ENCODE peak calls at places on chromosomes 3 and 15, in five cellular contexts. E is left cardiac atrium; V is glutamatergic neuron; M is WERI-Rb-1; J is activated naive CD4-positive, alpha-beta T cell treated with Interleukin-2 at 50 U/mL for 16 hours. I is an unnamed sample.

GRCh38 chr3:42190701-42191442 is 75.1 kb downstream of the CCK start:
- DNase-seq in E (peak; percentile 49), V (peak; percentile 80), M (peak; percentile 75), J (peak; percentile 65), I (peak; percentile 2)

GRCh38 chr15:39692464-39693327 is 89.9 kb downstream of the FSIP1 start:
- DNase-seq in E (no peak), V (peak; percentile 22), M (peak; percentile 48), J (no peak), I (peak; percentile 42)

GRCh38 chr3:11379238-11379823 is 107.1 kb downstream of the ATG7 start:
- DNase-seq in E (no peak), V (no peak), M (no peak), J (no peak), I (peak; percentile 30)

GRCh38 chr3:157239082-157239704 is 79.2 kb upstream of the CCNL1 start:
- DNase-seq in E (peak; percentile 69), V (peak; percentile 78), M (peak; percentile 78), J (peak; percentile 76), I (peak; percentile 6)

GRCh38 chr3:146223401-146224373 is 27.2 kb downstream of the PLSCR4 start:
- DNase-seq in E (no peak), V (no peak), M (no peak), J (no peak), I (no peak)

GRCh38 chr15:70259030-70259424 is 161.3 kb upstream of the TLE3 start:
- DNase-seq in E (peak; percentile 76), V (peak; percentile 68), M (no peak), J (peak; percentile 40), I (no peak)

GRCh38 chr3:101039285-101039684 is 46.1 kb upstream of the ABI3BP start:
- DNase-seq in E (no peak), V (no peak), M (no peak), J (no peak), I (peak; percentile 1)

GRCh38 chr3:63912768-63913588 is 795 bp upstream of the SCAANT1 start:
- DNase-seq in E (peak; percentile 67), V (peak; percentile 39), M (no peak), J (peak; percentile 61), I (no peak)

GRCh38 chr3:146577662-146578061 is 27.5 kb downstream of the PLSCR5 start:
- DNase-seq in E (no peak), V (no peak), M (peak; percentile 18), J (peak; percentile 10), I (peak; percentile 6)

GRCh38 chr3:58536501-58537411 is at the start of gene ACOX2:
- DNase-seq in E (peak; percentile 83), V (no peak), M (no peak), J (no peak), I (peak; percentile 56)

GRCh38 chr15:87349181-87349580 is 907.4 kb downstream of the NTRK3 start:
- DNase-seq in E (no peak), V (no peak), M (no peak), J (no peak), I (no peak)

GRCh38 chr15:73017987-73018386 is 34.3 kb upstream of the NEO1 start:
- DNase-seq in E (no peak), V (no peak), M (no peak), J (no peak), I (no peak)

GRCh38 chr3:192467230-192468186 is 259.8 kb downstream of the FGF12 start:
- DNase-seq in E (peak; percentile 46), V (peak; percentile 63), M (peak; percentile 18), J (peak; percentile 44), I (peak; percentile 58)

GRCh38 chr3:42066516-42067181 is 24.5 kb upstream of the TRAK1 start:
- DNase-seq in E (no peak), V (no peak), M (no peak), J (no peak), I (no peak)

GRCh38 chr3:181582619-181583018 is 129.1 kb upstream of the SOX2 start:
- DNase-seq in E (no peak), V (no peak), M (no peak), J (no peak), I (no peak)

GRCh38 chr15:66657062-66658020 is 44.7 kb upstream of the SMAD6 start:
- DNase-seq in E (no peak), V (no peak), M (no peak), J (no peak), I (no peak)

GRCh38 chr15:42707873-42708544 is 28.9 kb downstream of the CDAN1 start:
- DNase-seq in E (no peak), V (no peak), M (no peak), J (no peak), I (no peak)

GRCh38 chr15:39786444-39787056 is 3.9 kb upstream of the FSIP1 start:
- DNase-seq in E (no peak), V (no peak), M (no peak), J (no peak), I (peak; percentile 73)

GRCh38 chr15:62348528-62349087 is 183.5 kb upstream of the C2CD4B start:
- DNase-seq in E (no peak), V (no peak), M (no peak), J (no peak), I (no peak)

GRCh38 chr3:44932271-44932670 is 43.7 kb downstream of the ZDHHC3 start:
- DNase-seq in E (no peak), V (no peak), M (no peak), J (no peak), I (no peak)

GRCh38 chr15:40593130-40593529 is 919 bp upstream of the KNL1 start:
- DNase-seq in E (no peak), V (no peak), M (no peak), J (no peak), I (no peak)

GRCh38 chr15:86773766-86774165 is 694.1 kb downstream of the AGBL1 start:
- DNase-seq in E (no peak), V (no peak), M (no peak), J (no peak), I (peak; percentile 41)

GRCh38 chr15:51377038-51377761 is 35.7 kb downstream of the GLDN start:
- DNase-seq in E (no peak), V (no peak), M (no peak), J (no peak), I (no peak)

GRCh38 chr15:35719964-35720507 is 174.1 kb upstream of the DPH6 start:
- DNase-seq in E (no peak), V (no peak), M (no peak), J (no peak), I (no peak)

GRCh38 chr3:124492824-124493223 is 237.4 kb upstream of the UMPS start:
- DNase-seq in E (peak; percentile 34), V (peak; percentile 35), M (peak; percentile 66), J (no peak), I (peak; percentile 53)

GRCh38 chr15:27479232-27480140 is 508.5 kb downstream of the GABRG3 start:
- DNase-seq in E (no peak), V (no peak), M (no peak), J (no peak), I (peak; percentile 92)

GRCh38 chr3:170811515-170811914 is 58.5 kb downstream of the RPL22L1 start:
- DNase-seq in E (no peak), V (no peak), M (no peak), J (no peak), I (peak; percentile 36)

GRCh38 chr15:67383903-67384302 is 129.3 kb downstream of the IQCH start:
- DNase-seq in E (no peak), V (no peak), M (no peak), J (no peak), I (no peak)

I was measured in DMS79 treated with DMSO at 0.1 percent for 48 hours.